ENCODE peak calls at places on chromosomes 2 and 18, in seven cellular contexts. J is effector memory CD8-positive, alpha-beta T cell; M is naive thymus-derived CD8-positive, alpha-beta T cell; Z is NCI-H524; Y is left ventricle myocardium superior; N is GM18507; A is NCI-H187 treated with DMSO at 0.1 percent for 48 hours. H is an unnamed sample.

GRCh38 chr18:50401888-50402287 is 27.0 kb downstream of the SKA1 start:
- DNase-seq in M (no peak), J (no peak), Y (peak; percentile 73), N (no peak), Z (no peak), A (no peak), H (no peak)

GRCh38 chr18:34158881-34159690 is 65.6 kb downstream of the NOL4 start:
- DNase-seq in A (peak; percentile 37), N (no peak), M (no peak), Z (peak; percentile 86), Y (peak; percentile 29), J (no peak), H (no peak)

GRCh38 chr18:71850602-71851001 is 693.5 kb downstream of the CBLN2 start:
- DNase-seq in N (no peak), M (no peak), Z (no peak), A (no peak), J (no peak), Y (no peak), H (no peak)

GRCh38 chr2:157785200-157785599 is 90.9 kb downstream of the ACVR1 start:
- DNase-seq in A (no peak), M (no peak), N (no peak), J (no peak), Z (peak; percentile 81), Y (no peak), H (no peak)

GRCh38 chr18:49011291-49011746 is 60.6 kb upstream of the SMAD7 start:
- DNase-seq in N (no peak), A (no peak), Y (peak; percentile 12), J (no peak), Z (no peak), M (no peak), H (no peak)

GRCh38 chr2:182522930-182523541 is 96.2 kb upstream of the PDE1A start:
- DNase-seq in N (no peak), M (no peak), Z (peak; percentile 14), J (no peak), A (no peak), Y (no peak), H (no peak)

GRCh38 chr2:237434916-237435315 is 21.0 kb upstream of the COL6A3 start:
- DNase-seq in A (no peak), N (no peak), Y (no peak), J (peak; percentile 52), M (peak; percentile 82), Z (no peak), H (peak; percentile 71)

GRCh38 chr2:197212344-197213262 is 98.0 kb downstream of the ANKRD44 start:
- DNase-seq in N (no peak), Y (no peak), A (no peak), J (peak; percentile 13), Z (no peak), M (peak; percentile 61), H (peak; percentile 41)

GRCh38 chr2:241811209-241811951 is 2.4 kb downstream of the NEU4 start:
- DNase-seq in Y (peak; percentile 89), A (no peak), M (no peak), J (no peak), N (no peak), Z (no peak), H (no peak)

GRCh38 chr2:46014911-46015654 is 282.1 kb upstream of the EPAS1 start:
- DNase-seq in J (no peak), N (no peak), A (no peak), M (no peak), Z (no peak), Y (no peak), H (no peak)

GRCh38 chr2:64019975-64020281 is 700 bp upstream of the VPS54 start:
- DNase-seq in A (no peak), M (no peak), J (no peak), Z (no peak), N (no peak), Y (no peak), H (no peak)

GRCh38 chr2:145638675-145639074 is 1118.8 kb upstream of the ZEB2 start:
- DNase-seq in J (no peak), N (no peak), A (no peak), Y (no peak), Z (no peak), M (no peak), H (no peak)

GRCh38 chr2:25041307-25041927 is 459 bp upstream of the EFR3B start:
- DNase-seq in A (peak; percentile 50), N (no peak), M (no peak), J (no peak), Z (peak; percentile 72), Y (peak; percentile 73), H (no peak)

GRCh38 chr2:124261456-124261855 is 236.4 kb downstream of the CNTNAP5 start:
- DNase-seq in Y (no peak), N (no peak), Z (no peak), J (no peak), M (no peak), A (no peak), H (no peak)

GRCh38 chr2:229313591-229313990 is 42.5 kb upstream of the PID1 start:
- DNase-seq in A (no peak), Z (no peak), N (no peak), Y (no peak), M (no peak), J (no peak), H (no peak)

GRCh38 chr2:105877945-105878344 is 133.2 kb downstream of the NCK2 start:
- DNase-seq in Y (no peak), N (no peak), J (no peak), M (no peak), A (no peak), Z (no peak), H (no peak)

GRCh38 chr2:80238692-80239469 is 65.7 kb downstream of the LRRTM1 start:
- DNase-seq in M (peak; percentile 1), N (no peak), J (no peak), Z (no peak), Y (peak; percentile 31), A (no peak), H (no peak)

GRCh38 chr2:164570475-164570874 is 50.8 kb downstream of the GRB14 start:
- DNase-seq in M (no peak), J (no peak), Z (no peak), N (no peak), Y (no peak), A (no peak), H (no peak)

GRCh38 chr2:75182606-75183005 is 16.7 kb downstream of the TACR1 start:
- DNase-seq in Z (no peak), J (no peak), Y (no peak), A (no peak), M (no peak), N (no peak), H (no peak)

GRCh38 chr2:27407798-27408491 is 1.4 kb downstream of the PPM1G start:
- DNase-seq in Y (no peak), A (no peak), N (no peak), J (no peak), M (no peak), Z (peak; percentile 51), H (no peak)

GRCh38 chr18:60322591-60322990 is 50.0 kb downstream of the MC4R start:
- DNase-seq in A (no peak), M (no peak), N (no peak), Z (no peak), Y (no peak), J (no peak), H (no peak)

GRCh38 chr2:130849896-130850787 is 13.4 kb downstream of the ARHGEF4 start:
- DNase-seq in Y (no peak), J (no peak), N (no peak), Z (peak; percentile 39), A (no peak), M (no peak), H (no peak)

GRCh38 chr2:62441824-62442223 is 64.2 kb downstream of the TMEM17 start:
- DNase-seq in Z (no peak), A (no peak), J (no peak), M (no peak), Y (no peak), N (no peak), H (no peak)

GRCh38 chr2:37324786-37325624 is at the start of gene PRKD3:
- DNase-seq in A (no peak), N (no peak), J (peak; percentile 32), M (peak; percentile 69), Y (no peak), Z (peak; percentile 35), H (no peak)

GRCh38 chr2:85110991-85111560 is 22.1 kb upstream of the TCF7L1 start:
- DNase-seq in A (no peak), N (no peak), M (no peak), J (no peak), Z (no peak), Y (no peak), H (no peak)

GRCh38 chr2:208929489-208929864 is 494.4 kb upstream of the MAP2 start:
- DNase-seq in Z (no peak), Y (no peak), A (no peak), M (no peak), J (no peak), N (no peak), H (no peak)

GRCh38 chr18:34697891-34698290 is 12.2 kb upstream of the DTNA start:
- DNase-seq in A (no peak), M (no peak), J (no peak), N (no peak), Y (no peak), Z (no peak), H (no peak)

GRCh38 chr2:236646441-236646840 is 76.8 kb downstream of the ACKR3 start:
- DNase-seq in J (no peak), Z (no peak), N (no peak), M (no peak), Y (no peak), A (no peak), H (no peak)

GRCh38 chr18:38961880-38962279 is 1396.3 kb upstream of the CELF4 start:
- DNase-seq in A (peak; percentile 14), Y (no peak), M (no peak), N (no peak), Z (no peak), J (no peak), H (no peak)

GRCh38 chr2:11866358-11867335 is 120.2 kb downstream of the LPIN1 start:
- DNase-seq in M (no peak), Y (no peak), A (peak; percentile 92), N (no peak), J (no peak), Z (peak; percentile 77), H (no peak)

GRCh38 chr2:109387221-109387735 is 226.5 kb downstream of the SEPTIN10 start:
- DNase-seq in N (no peak), J (no peak), M (no peak), Y (no peak), A (no peak), Z (no peak), H (no peak)

GRCh38 chr2:161171595-161171929 is 11.3 kb downstream of the TANK start:
- DNase-seq in A (no peak), N (no peak), Z (no peak), J (no peak), M (no peak), Y (no peak), H (no peak)